ENCODE peak calls at places on chromosomes 6 and 20, in four cellular contexts. L is brain microvascular endothelial cell; J is activated CD8-positive, alpha-beta memory T cell treated with anti-CD3 and anti-CD28 coated beads for 4 hours; U is fibroblast of the conjunctiva. B is an unnamed sample.

GRCh38 chr20:57713505-57713903 is 3.7 kb upstream of the PMEPA1 start:
- DNase-seq in L (no peak), J (no peak), U (no peak), B (no peak)

GRCh38 chr6:35442693-35443092 is 9.4 kb upstream of the FANCE start:
- DNase-seq in L (no peak), J (no peak), U (no peak), B (no peak)

GRCh38 chr6:15426395-15426794 is 180.5 kb downstream of the JARID2 start:
- DNase-seq in L (no peak), J (no peak), U (no peak), B (no peak)

GRCh38 chr6:7146079-7146828 is 38.5 kb downstream of the RREB1 start:
- DNase-seq in L (peak), J (no peak), U (peak), B (peak)

GRCh38 chr6:121847806-121848522 is 412.5 kb downstream of the GJA1 start:
- DNase-seq in L (no peak), J (no peak), U (no peak), B (no peak)

GRCh38 chr6:150624199-150624598 is 24.5 kb downstream of the PLEKHG1 start:
- DNase-seq in L (no peak), J (no peak), U (no peak), B (no peak)

GRCh38 chr20:57748601-57749130 is 38.9 kb upstream of the PMEPA1 start:
- DNase-seq in L (peak), J (peak), U (peak), B (peak)

GRCh38 chr20:4722993-4723392 is 1.3 kb downstream of the PRND start:
- DNase-seq in L (no peak), J (no peak), U (no peak), B (no peak)

GRCh38 chr20:36035720-36036119 is 67.3 kb downstream of the CNBD2 start:
- DNase-seq in L (no peak), J (no peak), U (no peak), B (no peak)

GRCh38 chr20:62342910-62343309 is 24.2 kb downstream of the LAMA5 start:
- DNase-seq in L (no peak), J (no peak), U (no peak), B (no peak)

GRCh38 chr6:140437619-140438345 is 1063.3 kb upstream of the CITED2 start:
- DNase-seq in L (no peak), J (no peak), U (no peak), B (no peak)

GRCh38 chr6:45000833-45001232 is 327.3 kb upstream of the RUNX2 start:
- DNase-seq in L (no peak), J (no peak), U (no peak), B (no peak)

GRCh38 chr20:39795401-39796272 is 833.5 kb downstream of the DHX35 start:
- DNase-seq in L (peak), J (no peak), U (no peak), B (peak)

GRCh38 chr6:157561037-157561790 is 180.2 kb downstream of the ZDHHC14 start:
- DNase-seq in L (no peak), J (no peak), U (no peak), B (no peak)

GRCh38 chr6:81608776-81609175 is 143.7 kb downstream of the TENT5A start:
- DNase-seq in L (no peak), J (no peak), U (no peak), B (no peak)

GRCh38 chr6:15351631-15352030 is 105.8 kb downstream of the JARID2 start:
- DNase-seq in L (peak), J (no peak), U (peak), B (peak)

GRCh38 chr6:169801396-169802160 is 50.2 kb downstream of the ERMARD start:
- DNase-seq in L (no peak), J (no peak), U (no peak), B (no peak)

GRCh38 chr6:52990342-52990741 is 4.7 kb downstream of the GSTA4 start:
- DNase-seq in L (no peak), J (no peak), U (no peak), B (peak)

GRCh38 chr6:132964101-132964867 is 149.9 kb downstream of the RPS12 start:
- DNase-seq in L (peak), J (no peak), U (peak), B (peak)

GRCh38 chr6:83962592-83962991 is 71.0 kb upstream of the MRAP2 start:
- DNase-seq in L (no peak), J (no peak), U (no peak), B (no peak)

GRCh38 chr20:38870733-38871559 is 55.3 kb upstream of the FAM83D start:
- DNase-seq in L (no peak), J (no peak), U (no peak), B (no peak)

GRCh38 chr6:109019911-109020310 is 74.7 kb downstream of the SESN1 start:
- DNase-seq in L (no peak), J (no peak), U (no peak), B (no peak)

GRCh38 chr20:62366370-62367135 is 559 bp downstream of the LAMA5 start:
- DNase-seq in L (no peak), J (no peak), U (no peak), B (no peak)

GRCh38 chr6:10495014-10495413 is 26.1 kb upstream of the GCNT2 start:
- DNase-seq in L (no peak), J (no peak), U (no peak), B (no peak)

GRCh38 chr6:106704327-106704726 is 74.9 kb downstream of the QRSL1 start:
- DNase-seq in L (no peak), J (no peak), U (no peak), B (no peak)

GRCh38 chr20:57769756-57770155 is 59.9 kb upstream of the PMEPA1 start:
- DNase-seq in L (peak), J (no peak), U (no peak), B (no peak)

GRCh38 chr6:103855750-103856149 is 1004.0 kb downstream of the HACE1 start:
- DNase-seq in L (no peak), J (no peak), U (no peak), B (no peak)

GRCh38 chr20:32485126-32485769 is 99.9 kb downstream of the NOL4L start:
- DNase-seq in L (peak), J (peak), U (peak), B (peak)

GRCh38 chr6:99614430-99615161 is 8.0 kb downstream of the PRDM13 start:
- DNase-seq in L (no peak), J (no peak), U (no peak), B (no peak)

GRCh38 chr6:44739163-44739562 is 351.7 kb downstream of the CDC5L start:
- DNase-seq in L (peak), J (no peak), U (no peak), B (no peak)

GRCh38 chr20:10414982-10415650 is 18.9 kb downstream of the MKKS start:
- DNase-seq in L (peak), J (no peak), U (no peak), B (no peak)

GRCh38 chr20:18747090-18747489 is 66.5 kb upstream of the SCP2D1 start:
- DNase-seq in L (no peak), J (no peak), U (no peak), B (no peak)

GRCh38 chr20:41174373-41174772 is 37.0 kb downstream of the PLCG1 start:
- DNase-seq in L (no peak), J (no peak), U (no peak), B (no peak)

GRCh38 chr20:57661201-57662027 is 41.2 kb upstream of the ZBP1 start:
- DNase-seq in L (no peak), J (no peak), U (no peak), B (no peak)

GRCh38 chr6:116859264-116859663 is 17.8 kb upstream of the RFX6 start:
- DNase-seq in L (no peak), J (no peak), U (no peak), B (no peak)